ENCODE peak calls at places on chromosomes 4 and X, in nine cellular contexts. One of them, this sample, is unnamed. For H3K4me1, the result is how much of the 10 kb centered on the place peaks cover.

GRCh38 chrX:119374736-119375135 is 24.4 kb upstream of the SLC25A43 start:
- DNase-seq in A549: peak
- DNase-seq in CD8-positive, alpha-beta T cell: no peak
- DNase-seq in MM.1S: no peak
- DNase-seq in right cardiac atrium: no peak
- DNase-seq in right lobe of liver: no peak
- DNase-seq in CD4-positive, CD25-positive, alpha-beta regulatory T cell: no peak
- DNase-seq in fibroblast of lung: peak
- DNase-seq in psoas muscle: no peak
- DNase-seq in this sample: no peak

GRCh38 chr4:163755013-163755412 is 260.5 kb downstream of the TMA16 start:
- DNase-seq in psoas muscle: no peak
- DNase-seq in right cardiac atrium: no peak
- DNase-seq in CD8-positive, alpha-beta T cell: no peak
- DNase-seq in A549: peak
- DNase-seq in MM.1S: peak
- DNase-seq in fibroblast of lung: peak
- DNase-seq in CD4-positive, CD25-positive, alpha-beta regulatory T cell: no peak
- DNase-seq in right lobe of liver: no peak
- DNase-seq in this sample: no peak

GRCh38 chr4:88807499-88807898 is 109.9 kb upstream of the NAP1L5 start:
- DNase-seq in CD4-positive, CD25-positive, alpha-beta regulatory T cell: no peak
- DNase-seq in CD8-positive, alpha-beta T cell: no peak
- DNase-seq in right lobe of liver: no peak
- DNase-seq in psoas muscle: no peak
- DNase-seq in right cardiac atrium: no peak
- DNase-seq in A549: no peak
- DNase-seq in MM.1S: no peak
- DNase-seq in fibroblast of lung: peak
- DNase-seq in this sample: no peak

GRCh38 chr4:183455431-183456145 is 11.2 kb downstream of the CDKN2AIP start:
- DNase-seq in A549: no peak
- DNase-seq in right lobe of liver: no peak
- DNase-seq in fibroblast of lung: peak
- DNase-seq in psoas muscle: no peak
- DNase-seq in CD8-positive, alpha-beta T cell: no peak
- DNase-seq in CD4-positive, CD25-positive, alpha-beta regulatory T cell: no peak
- DNase-seq in MM.1S: no peak
- DNase-seq in right cardiac atrium: no peak
- DNase-seq in this sample: no peak

GRCh38 chrX:68921937-68922456 is 93.2 kb downstream of the EFNB1 start:
- DNase-seq in right lobe of liver: no peak
- DNase-seq in right cardiac atrium: no peak
- DNase-seq in CD8-positive, alpha-beta T cell: no peak
- DNase-seq in CD4-positive, CD25-positive, alpha-beta regulatory T cell: no peak
- DNase-seq in fibroblast of lung: no peak
- DNase-seq in MM.1S: no peak
- DNase-seq in psoas muscle: no peak
- DNase-seq in A549: no peak
- DNase-seq in this sample: no peak

GRCh38 chr4:4541040-4541631 is 712 bp downstream of the STX18 start:
- DNase-seq in right lobe of liver: peak
- DNase-seq in fibroblast of lung: peak
- DNase-seq in right cardiac atrium: no peak
- DNase-seq in A549: peak
- DNase-seq in psoas muscle: peak
- DNase-seq in MM.1S: peak
- DNase-seq in CD8-positive, alpha-beta T cell: no peak
- DNase-seq in CD4-positive, CD25-positive, alpha-beta regulatory T cell: no peak
- DNase-seq in this sample: peak

GRCh38 chr4:38065181-38065580 is 105.0 kb downstream of the PTTG2 start:
- DNase-seq in fibroblast of lung: no peak
- DNase-seq in A549: no peak
- DNase-seq in psoas muscle: no peak
- DNase-seq in MM.1S: no peak
- DNase-seq in CD8-positive, alpha-beta T cell: no peak
- DNase-seq in right cardiac atrium: no peak
- DNase-seq in right lobe of liver: no peak
- DNase-seq in CD4-positive, CD25-positive, alpha-beta regulatory T cell: no peak
- DNase-seq in this sample: no peak

GRCh38 chr4:159349332-159349731 is 246.5 kb downstream of the RAPGEF2 start:
- DNase-seq in right lobe of liver: no peak
- DNase-seq in MM.1S: no peak
- DNase-seq in CD4-positive, CD25-positive, alpha-beta regulatory T cell: no peak
- DNase-seq in fibroblast of lung: no peak
- DNase-seq in CD8-positive, alpha-beta T cell: no peak
- DNase-seq in A549: peak
- DNase-seq in psoas muscle: no peak
- DNase-seq in right cardiac atrium: no peak
- DNase-seq in this sample: no peak

GRCh38 chr4:56197387-56197786 is 189.9 kb downstream of the AASDH start:
- DNase-seq in CD4-positive, CD25-positive, alpha-beta regulatory T cell: no peak
- DNase-seq in psoas muscle: no peak
- DNase-seq in right lobe of liver: no peak
- DNase-seq in fibroblast of lung: peak
- DNase-seq in MM.1S: no peak
- DNase-seq in right cardiac atrium: no peak
- DNase-seq in A549: no peak
- DNase-seq in CD8-positive, alpha-beta T cell: no peak
- DNase-seq in this sample: no peak

GRCh38 chr4:156771171-156771837 is 200.3 kb downstream of the PDGFC start:
- DNase-seq in A549: peak
- DNase-seq in CD8-positive, alpha-beta T cell: no peak
- DNase-seq in CD4-positive, CD25-positive, alpha-beta regulatory T cell: no peak
- DNase-seq in right lobe of liver: no peak
- DNase-seq in psoas muscle: no peak
- DNase-seq in right cardiac atrium: no peak
- DNase-seq in fibroblast of lung: peak
- DNase-seq in MM.1S: peak
- DNase-seq in this sample: no peak

GRCh38 chr4:138406881-138407280 is 164.7 kb upstream of the SLC7A11 start:
- DNase-seq in psoas muscle: no peak
- DNase-seq in A549: no peak
- DNase-seq in CD8-positive, alpha-beta T cell: no peak
- DNase-seq in fibroblast of lung: peak
- DNase-seq in right lobe of liver: no peak
- DNase-seq in right cardiac atrium: no peak
- DNase-seq in CD4-positive, CD25-positive, alpha-beta regulatory T cell: no peak
- DNase-seq in MM.1S: no peak
- DNase-seq in this sample: no peak

GRCh38 chrX:38375888-38376287 is 23.5 kb downstream of the OTC start:
- DNase-seq in CD8-positive, alpha-beta T cell: no peak
- DNase-seq in MM.1S: peak
- DNase-seq in CD4-positive, CD25-positive, alpha-beta regulatory T cell: no peak
- DNase-seq in fibroblast of lung: no peak
- DNase-seq in right cardiac atrium: no peak
- DNase-seq in right lobe of liver: no peak
- DNase-seq in psoas muscle: no peak
- DNase-seq in A549: peak
- DNase-seq in this sample: no peak

GRCh38 chr4:6873792-6874461 is 35.7 kb upstream of the TBC1D14 start:
- DNase-seq in CD4-positive, CD25-positive, alpha-beta regulatory T cell: peak
- DNase-seq in psoas muscle: peak
- DNase-seq in fibroblast of lung: peak
- DNase-seq in right lobe of liver: peak
- DNase-seq in MM.1S: peak
- DNase-seq in CD8-positive, alpha-beta T cell: peak
- DNase-seq in A549: peak
- DNase-seq in right cardiac atrium: peak
- DNase-seq in this sample: peak

GRCh38 chrX:40155617-40156471 is 58.1 kb upstream of the BCOR start:
- DNase-seq in A549: peak
- DNase-seq in MM.1S: no peak
- DNase-seq in psoas muscle: no peak
- DNase-seq in right cardiac atrium: peak
- DNase-seq in right lobe of liver: no peak
- DNase-seq in fibroblast of lung: no peak
- DNase-seq in CD8-positive, alpha-beta T cell: no peak
- DNase-seq in CD4-positive, CD25-positive, alpha-beta regulatory T cell: no peak
- DNase-seq in this sample: no peak

GRCh38 chrX:3244203-3244743 is 102.2 kb downstream of the MXRA5 start:
- DNase-seq in psoas muscle: no peak
- DNase-seq in CD4-positive, CD25-positive, alpha-beta regulatory T cell: no peak
- DNase-seq in fibroblast of lung: peak
- DNase-seq in A549: no peak
- DNase-seq in CD8-positive, alpha-beta T cell: no peak
- DNase-seq in MM.1S: no peak
- DNase-seq in right lobe of liver: no peak
- DNase-seq in right cardiac atrium: no peak
- DNase-seq in this sample: no peak

GRCh38 chrX:48003367-48003757 is 427 bp downstream of the ZNF182 start:
- DNase-seq in right cardiac atrium: peak
- DNase-seq in MM.1S: no peak
- DNase-seq in CD4-positive, CD25-positive, alpha-beta regulatory T cell: no peak
- DNase-seq in fibroblast of lung: no peak
- DNase-seq in CD8-positive, alpha-beta T cell: no peak
- DNase-seq in A549: no peak
- DNase-seq in right lobe of liver: no peak
- DNase-seq in psoas muscle: no peak
- DNase-seq in this sample: no peak

GRCh38 chr4:140091305-140091704 is 62.7 kb downstream of the MAML3 start:
- DNase-seq in psoas muscle: no peak
- DNase-seq in right lobe of liver: no peak
- DNase-seq in A549: no peak
- DNase-seq in MM.1S: no peak
- DNase-seq in right cardiac atrium: no peak
- DNase-seq in fibroblast of lung: no peak
- DNase-seq in CD8-positive, alpha-beta T cell: no peak
- DNase-seq in CD4-positive, CD25-positive, alpha-beta regulatory T cell: no peak
- DNase-seq in this sample: no peak
- H3K4me1 ChIP-seq in psoas muscle: under half
- H3K4me1 ChIP-seq in right lobe of liver: under half
- H3K4me1 ChIP-seq in A549: half or more
- H3K4me1 ChIP-seq in MM.1S: under half
- H3K4me1 ChIP-seq in right cardiac atrium: under half
- H3K4me1 ChIP-seq in fibroblast of lung: under half
- H3K4me1 ChIP-seq in CD8-positive, alpha-beta T cell: under half
- H3K4me1 ChIP-seq in CD4-positive, CD25-positive, alpha-beta regulatory T cell: under half
- H3K4me1 ChIP-seq in this sample: under half

DNA sequence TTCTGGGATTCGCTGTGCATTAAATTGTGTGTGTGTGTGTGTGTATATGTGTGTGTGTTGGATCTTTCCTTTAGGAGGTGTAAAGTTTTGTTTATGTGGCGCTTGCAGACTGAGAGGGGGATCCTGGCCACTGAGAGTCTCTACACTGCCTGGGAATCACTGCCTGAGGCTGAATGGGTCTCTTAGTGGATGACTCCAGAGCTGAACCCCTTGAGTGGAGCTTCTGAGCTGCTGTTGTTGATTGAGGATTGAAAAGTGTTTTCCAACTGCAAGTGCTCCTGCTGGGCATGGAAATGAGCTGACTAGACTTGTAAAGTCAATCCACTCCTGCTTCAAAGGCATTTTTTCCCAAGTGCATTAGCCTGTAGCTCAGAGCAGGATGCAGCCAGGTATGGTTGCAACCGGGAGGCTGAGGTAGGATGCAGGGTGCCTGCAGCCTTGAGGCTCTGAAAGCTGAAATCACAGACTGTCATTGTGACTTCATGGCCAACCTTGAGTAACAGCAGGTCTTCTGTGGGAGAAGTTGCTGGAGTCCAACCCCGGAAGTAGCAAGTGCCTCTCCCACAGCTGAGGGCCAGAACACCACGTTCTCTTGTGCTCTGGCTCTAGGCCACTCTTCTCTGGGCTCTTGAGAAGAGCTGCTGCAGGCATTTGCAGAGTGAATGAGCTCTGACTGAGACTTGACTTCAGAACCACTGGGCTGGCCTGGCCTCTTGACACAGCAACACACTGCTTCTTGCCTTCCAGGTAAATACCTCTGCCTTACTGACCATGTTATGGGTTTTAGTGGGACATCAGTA is at the start of gene TBX22:
- DNase-seq in CD8-positive, alpha-beta T cell: no peak
- DNase-seq in A549: no peak
- DNase-seq in CD4-positive, CD25-positive, alpha-beta regulatory T cell: no peak
- DNase-seq in right cardiac atrium: peak
- DNase-seq in psoas muscle: no peak
- DNase-seq in MM.1S: no peak
- DNase-seq in right lobe of liver: no peak
- DNase-seq in fibroblast of lung: no peak
- DNase-seq in this sample: no peak
- H3K4me1 ChIP-seq in CD8-positive, alpha-beta T cell: under half
- H3K4me1 ChIP-seq in A549: under half
- H3K4me1 ChIP-seq in CD4-positive, CD25-positive, alpha-beta regulatory T cell: under half
- H3K4me1 ChIP-seq in right cardiac atrium: under half
- H3K4me1 ChIP-seq in psoas muscle: under half
- H3K4me1 ChIP-seq in MM.1S: under half
- H3K4me1 ChIP-seq in right lobe of liver: under half
- H3K4me1 ChIP-seq in fibroblast of lung: under half
- H3K4me1 ChIP-seq in this sample: under half

DNA sequence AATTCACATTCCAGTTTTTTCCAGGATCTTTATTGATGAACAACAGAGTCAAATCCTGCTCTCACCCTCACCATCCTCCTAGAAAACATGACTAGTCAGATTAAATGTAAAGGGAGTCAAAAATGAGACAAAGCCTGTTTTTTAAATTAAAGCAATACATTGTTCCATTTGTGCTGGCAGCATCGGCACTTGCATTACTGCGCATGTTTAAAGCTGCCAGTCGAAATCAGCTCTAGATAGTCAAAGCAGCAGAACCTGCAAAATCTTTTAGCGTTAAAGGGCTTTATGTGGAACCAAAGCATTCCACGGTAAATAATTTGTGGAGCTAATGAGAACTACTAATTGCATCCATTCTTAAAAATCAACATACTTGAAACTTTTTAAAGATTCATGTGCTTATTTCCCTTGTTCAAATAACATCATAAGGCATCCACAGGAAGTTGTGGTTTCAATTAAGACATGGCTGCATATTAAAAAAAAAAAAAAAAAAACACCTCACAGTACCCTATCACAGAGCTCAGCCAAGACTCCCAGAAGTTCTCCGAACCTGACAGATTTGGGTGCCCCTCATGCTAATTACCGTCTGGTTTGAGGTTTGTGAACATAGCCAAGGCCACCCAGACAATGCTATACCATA is 82.2 kb downstream of the SH3KBP1 start:
- DNase-seq in CD8-positive, alpha-beta T cell: peak
- DNase-seq in A549: no peak
- DNase-seq in fibroblast of lung: no peak
- DNase-seq in right cardiac atrium: no peak
- DNase-seq in MM.1S: no peak
- DNase-seq in right lobe of liver: no peak
- DNase-seq in CD4-positive, CD25-positive, alpha-beta regulatory T cell: peak
- DNase-seq in psoas muscle: no peak
- DNase-seq in this sample: no peak
- H3K4me1 ChIP-seq in CD8-positive, alpha-beta T cell: under half
- H3K4me1 ChIP-seq in A549: under half
- H3K4me1 ChIP-seq in fibroblast of lung: under half
- H3K4me1 ChIP-seq in right cardiac atrium: under half
- H3K4me1 ChIP-seq in MM.1S: half or more
- H3K4me1 ChIP-seq in right lobe of liver: under half
- H3K4me1 ChIP-seq in CD4-positive, CD25-positive, alpha-beta regulatory T cell: under half
- H3K4me1 ChIP-seq in psoas muscle: under half
- H3K4me1 ChIP-seq in this sample: half or more

DNA sequence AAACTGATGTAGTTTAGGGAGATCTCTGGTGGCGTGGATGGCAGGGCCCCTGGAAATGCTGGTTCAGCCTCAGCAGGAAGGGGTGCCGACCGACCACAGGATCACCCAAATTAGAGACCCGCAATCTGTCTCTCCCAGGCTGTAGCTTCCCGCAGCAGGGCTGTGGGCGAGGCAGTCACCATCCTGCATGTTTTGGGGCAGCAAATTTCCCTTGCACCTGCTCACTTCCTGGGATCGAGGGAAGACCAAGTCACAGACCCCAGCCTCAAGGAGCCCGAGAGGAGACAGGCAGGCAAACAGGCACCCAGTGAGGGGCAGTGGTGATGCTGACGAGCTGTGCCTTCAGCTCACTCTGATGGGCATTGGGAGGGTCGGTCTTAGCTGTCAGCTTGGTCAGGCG is 21.2 kb upstream of the GPR78 start:
- DNase-seq in A549: no peak
- DNase-seq in fibroblast of lung: no peak
- DNase-seq in MM.1S: no peak
- DNase-seq in psoas muscle: no peak
- DNase-seq in CD4-positive, CD25-positive, alpha-beta regulatory T cell: no peak
- DNase-seq in right lobe of liver: no peak
- DNase-seq in right cardiac atrium: no peak
- DNase-seq in CD8-positive, alpha-beta T cell: no peak
- DNase-seq in this sample: no peak
- H3K4me1 ChIP-seq in A549: under half
- H3K4me1 ChIP-seq in fibroblast of lung: under half
- H3K4me1 ChIP-seq in MM.1S: under half
- H3K4me1 ChIP-seq in psoas muscle: under half
- H3K4me1 ChIP-seq in CD4-positive, CD25-positive, alpha-beta regulatory T cell: under half
- H3K4me1 ChIP-seq in right lobe of liver: under half
- H3K4me1 ChIP-seq in right cardiac atrium: under half
- H3K4me1 ChIP-seq in CD8-positive, alpha-beta T cell: under half
- H3K4me1 ChIP-seq in this sample: under half

This sample was measured in CD8-positive, alpha-beta memory T cell.